ENCODE peak calls at places on chromosomes 6 and 20, in eight cellular contexts. M is tibial nerve, B is GM12878, J is stomach, D is IMR-90, F is A549, T is Peyer's patch, K is thyroid gland. E is an unnamed sample.

GRCh38 chr6:131250121-131250520 is 114.9 kb downstream of the AKAP7 start:
- DNase-seq in F (no peak), K (peak), J (peak), D (peak), M (peak), T (peak), B (peak), E (peak)

GRCh38 chr6:39681566-39682250 is 43.5 kb downstream of the KIF6 start:
- DNase-seq in B (no peak), T (no peak), D (peak), K (no peak), M (no peak), F (no peak), J (no peak), E (no peak)

GRCh38 chr6:53984163-53984562 is 127.1 kb upstream of the MLIP start:
- DNase-seq in J (no peak), M (no peak), F (peak), D (peak), K (no peak), T (no peak), B (no peak), E (no peak)

GRCh38 chr6:122747573-122747972 is 31.9 kb upstream of the FABP7 start:
- DNase-seq in B (no peak), T (no peak), J (no peak), K (no peak), F (no peak), D (no peak), M (no peak), E (no peak)

GRCh38 chr6:16810411-16810810 is 49.2 kb upstream of the ATXN1 start:
- DNase-seq in K (no peak), B (no peak), D (no peak), J (no peak), T (no peak), M (no peak), F (no peak), E (no peak)

GRCh38 chr20:41213150-41213820 is 75.9 kb downstream of the PLCG1 start:
- DNase-seq in J (no peak), T (no peak), K (peak), M (no peak), F (no peak), D (peak), B (no peak), E (peak)

GRCh38 chr20:58048096-58048702 is 180.3 kb downstream of the ANKRD60 start:
- DNase-seq in B (no peak), T (no peak), D (peak), F (peak), M (no peak), K (peak), J (no peak), E (no peak)

GRCh38 chr20:29123861-29124260 is 2133.6 kb upstream of the DEFB115 start:
- DNase-seq in D (no peak), M (no peak), F (no peak), T (no peak), B (no peak), K (no peak), J (no peak), E (no peak)

GRCh38 chr6:91453479-91453878 is 866.6 kb upstream of the MAP3K7 start:
- DNase-seq in D (no peak), K (no peak), T (no peak), F (no peak), M (no peak), B (no peak), J (no peak), E (no peak)

GRCh38 chr20:21303872-21304586 is 898 bp downstream of the XRN2 start:
- DNase-seq in F (no peak), J (no peak), D (peak), T (no peak), K (no peak), M (no peak), B (no peak), E (no peak)

GRCh38 chr6:36692861-36693702 is 4.5 kb upstream of the RAB44 start:
- DNase-seq in F (no peak), K (peak), D (no peak), J (peak), M (no peak), T (no peak), B (no peak), E (peak)

GRCh38 chr20:36572701-36573102 is 695 bp upstream of the TGIF2 start:
- DNase-seq in M (no peak), K (peak), T (no peak), B (no peak), J (peak), D (peak), F (no peak), E (peak)

GRCh38 chr6:128350416-128351254 is 169.8 kb downstream of the PTPRK start:
- DNase-seq in J (no peak), D (peak), F (peak), K (no peak), B (no peak), M (no peak), T (no peak), E (no peak)

GRCh38 chr6:113406051-113406695 is 451.0 kb upstream of the MARCKS start:
- DNase-seq in J (no peak), F (no peak), M (no peak), K (no peak), D (no peak), B (no peak), T (no peak), E (no peak)

GRCh38 chr6:46626228-46626909 is 26.2 kb downstream of the CYP39A1 start:
- DNase-seq in M (no peak), B (peak), D (peak), J (no peak), K (no peak), T (no peak), F (no peak), E (no peak)

GRCh38 chr20:46951405-46951804 is 56.8 kb downstream of the EYA2 start:
- DNase-seq in J (no peak), F (no peak), K (no peak), T (no peak), M (no peak), D (peak), B (no peak), E (no peak)

GRCh38 chr6:92587521-92587920 is 831.8 kb downstream of the EPHA7 start:
- DNase-seq in B (no peak), F (no peak), D (no peak), J (no peak), T (no peak), K (no peak), M (no peak), E (no peak)

GRCh38 chr20:6708010-6708409 is 59.5 kb upstream of the BMP2 start:
- DNase-seq in J (peak), T (peak), B (no peak), D (peak), F (no peak), M (peak), K (peak), E (peak)

GRCh38 chr6:14000901-14001300 is 76.1 kb downstream of the RNF182 start:
- DNase-seq in B (no peak), T (no peak), K (no peak), J (no peak), D (peak), F (peak), M (no peak), E (no peak)

GRCh38 chr6:31174378-31174777 is 3.9 kb upstream of the POU5F1 start:
- DNase-seq in T (no peak), M (no peak), J (no peak), D (no peak), F (no peak), B (no peak), K (no peak), E (peak)

GRCh38 chr6:31170987-31171671 is 647 bp upstream of the POU5F1 start:
- DNase-seq in M (no peak), D (no peak), J (no peak), K (no peak), T (no peak), B (no peak), F (no peak), E (no peak)

GRCh38 chr6:31173406-31173805 is 2.9 kb upstream of the POU5F1 start:
- DNase-seq in T (no peak), F (no peak), D (no peak), B (no peak), K (no peak), J (no peak), M (no peak), E (no peak)

GRCh38 chr6:31171931-31172882 is 1.7 kb upstream of the POU5F1 start:
- DNase-seq in T (no peak), F (no peak), M (no peak), B (no peak), J (no peak), K (no peak), D (no peak), E (no peak)

GRCh38 chr6:31172973-31173384 is 2.5 kb upstream of the POU5F1 start:
- DNase-seq in J (no peak), F (no peak), B (no peak), K (no peak), M (no peak), D (no peak), T (no peak), E (no peak)
- TF ChIP-seq POLR2A in J (no peak), F (no peak), B (no peak), K (no peak), M (no peak), D (no peak), T (no peak), E (no peak)

GRCh38 chr6:167856999-167857660 is 30.4 kb downstream of the AFDN start:
- DNase-seq in K (no peak), M (no peak), B (peak), F (no peak), T (no peak), D (peak), J (no peak), E (no peak)

GRCh38 chr6:167855825-167856425 is 29.2 kb downstream of the AFDN start:
- DNase-seq in F (peak), M (no peak), B (no peak), K (no peak), D (peak), J (no peak), T (no peak), E (no peak)

GRCh38 chr6:167858842-167859520 is 32.3 kb downstream of the AFDN start:
- DNase-seq in F (no peak), J (no peak), T (no peak), K (no peak), M (no peak), B (no peak), D (no peak), E (no peak)

GRCh38 chr6:167856474-167856873 is 29.8 kb downstream of the AFDN start:
- DNase-seq in J (no peak), F (no peak), M (no peak), D (no peak), K (no peak), T (no peak), B (no peak), E (no peak)

DNA sequence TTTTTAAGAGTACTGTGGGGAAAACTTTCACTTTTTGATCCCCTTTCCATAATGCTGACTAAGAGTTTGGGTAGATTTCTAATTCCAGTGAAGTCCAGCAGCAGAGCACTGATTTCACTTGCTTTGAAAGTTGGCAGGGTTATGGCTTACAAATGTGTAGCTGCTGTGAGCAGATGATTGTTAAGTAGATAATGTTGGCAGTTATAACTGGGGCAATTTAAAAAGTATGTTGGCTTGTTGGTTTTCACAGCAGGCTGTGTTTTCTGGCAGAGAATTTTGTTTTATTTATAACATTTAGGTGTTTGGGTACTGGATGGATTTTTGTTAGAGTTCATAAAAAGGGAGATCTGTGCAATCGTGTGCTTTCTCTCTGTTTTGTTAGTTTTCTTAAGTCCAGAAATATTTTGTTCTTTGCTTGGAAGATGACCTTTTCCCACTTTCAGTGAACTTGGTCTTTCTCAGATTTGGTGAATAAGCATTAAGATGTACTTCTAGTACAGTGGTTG is 31.4 kb downstream of the AFDN start:
- DNase-seq in K (no peak), B (no peak), D (peak), F (no peak), T (no peak), J (no peak), M (no peak), E (no peak)
- H3K27ac ChIP-seq in K (peak), B (no peak), D (no peak), F (no peak), T (no peak), J (peak), M (peak), E (peak)

GRCh38 chr6:89044988-89045387 is 35.6 kb upstream of the PNRC1 start:
- DNase-seq in D (no peak), M (no peak), B (no peak), F (no peak), J (peak), T (no peak), K (no peak), E (no peak)
- TF ChIP-seq CTCF in D (no peak), M (no peak), B (no peak), F (no peak), J (no peak), T (no peak), K (no peak), E (no peak)

GRCh38 chr6:125746019-125746414 is 3.4 kb upstream of the HEY2 start:
- DNase-seq in M (no peak), K (no peak), B (no peak), F (no peak), D (no peak), T (no peak), J (no peak), E (no peak)

GRCh38 chr6:125748534-125749111 is 809 bp upstream of the HEY2 start:
- DNase-seq in B (no peak), F (no peak), K (no peak), T (no peak), M (no peak), D (peak), J (no peak), E (no peak)

GRCh38 chr6:125745281-125746018 is 4.0 kb upstream of the HEY2 start:
- DNase-seq in K (no peak), M (no peak), T (no peak), D (no peak), B (no peak), J (no peak), F (no peak), E (peak)

GRCh38 chr6:125747589-125748533 is 1.6 kb upstream of the HEY2 start:
- DNase-seq in K (peak), T (peak), D (no peak), F (no peak), J (peak), B (no peak), M (no peak), E (peak)

DNA sequence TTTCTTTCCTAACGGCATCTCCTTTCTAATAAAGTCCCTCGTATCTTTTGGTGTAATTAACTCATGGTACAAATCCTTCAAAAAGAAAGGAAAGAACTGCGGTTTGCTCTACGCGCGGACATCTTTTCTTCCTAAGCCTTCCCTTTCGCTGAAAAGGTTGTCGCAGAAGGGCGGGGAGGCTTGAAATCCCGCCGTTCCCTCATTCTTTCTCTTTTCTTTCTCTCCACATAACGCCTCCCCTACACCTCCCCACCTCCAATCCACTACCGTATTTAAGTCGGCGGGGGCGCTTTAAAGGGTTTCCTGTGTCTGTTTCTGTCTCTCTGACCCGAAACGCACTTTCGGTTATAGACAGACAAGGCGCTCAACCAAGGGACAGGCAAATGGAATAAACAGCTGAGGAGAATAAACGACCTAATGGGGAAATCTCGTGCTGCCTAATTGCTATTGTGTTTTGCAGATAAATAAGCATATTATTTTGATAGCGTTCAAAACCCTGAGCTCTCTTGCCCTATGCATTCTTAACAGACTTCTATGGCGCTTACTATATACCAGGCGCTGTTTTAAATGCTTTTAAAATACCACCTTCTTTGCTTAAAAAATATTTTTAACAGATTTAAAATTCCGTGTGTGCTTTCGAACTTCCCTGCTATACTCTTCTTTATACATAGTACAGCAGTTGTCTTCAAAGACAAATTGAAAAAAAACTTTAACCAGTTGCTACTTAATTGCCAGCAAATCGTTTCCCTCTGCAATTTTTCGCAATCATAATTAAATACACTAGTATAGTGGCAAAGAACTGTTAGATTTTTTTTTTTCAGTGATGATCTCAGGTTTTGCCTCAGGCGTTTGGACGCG is 2.5 kb upstream of the HEY2 start:
- DNase-seq in J (peak), K (peak), B (no peak), D (peak), F (no peak), T (peak), M (no peak), E (peak)
- TF ChIP-seq POLR2A in J (no peak), K (no peak), B (no peak), D (no peak), F (no peak), T (peak), M (no peak), E (no peak)

GRCh38 chr6:5937936-5938706 is 68.6 kb downstream of the NRN1 start:
- DNase-seq in F (no peak), D (no peak), J (no peak), M (no peak), B (no peak), K (no peak), T (no peak), E (no peak)
- H3K27ac ChIP-seq in F (no peak), D (no peak), J (no peak), M (peak), B (no peak), K (no peak), T (no peak), E (no peak)

GRCh38 chr6:150267686-150268561 is 100.9 kb upstream of the IYD start:
- DNase-seq in B (no peak), K (no peak), J (no peak), F (no peak), M (no peak), T (no peak), D (peak), E (no peak)
- TF ChIP-seq CTCF in B (no peak), K (no peak), J (no peak), F (no peak), M (no peak), T (no peak), D (no peak), E (no peak)

DNA sequence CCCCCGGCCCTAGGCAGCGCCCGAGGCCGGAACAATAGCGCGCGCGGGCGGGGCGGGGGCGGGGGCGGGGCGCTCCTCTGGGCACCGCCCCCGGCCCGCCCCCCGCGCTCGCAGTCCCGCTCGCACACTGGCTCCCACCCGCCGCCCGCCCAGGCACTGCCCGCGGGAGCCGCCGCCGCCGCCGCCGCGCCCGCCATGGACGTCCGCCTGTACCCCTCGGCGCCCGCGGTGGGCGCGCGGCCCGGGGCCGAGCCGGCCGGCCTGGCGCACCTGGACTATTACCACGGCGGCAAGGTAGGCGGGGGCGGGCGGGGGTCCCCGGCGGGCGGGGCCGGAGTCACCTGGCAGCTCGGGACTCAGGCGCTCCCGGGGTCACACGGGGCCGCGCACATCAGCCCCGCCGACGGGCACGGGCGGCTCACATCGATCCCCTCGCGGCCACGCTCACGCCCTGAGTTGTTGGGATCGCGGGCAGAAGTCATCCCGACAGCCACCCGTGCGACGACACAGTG is at the start of gene TOX2:
- DNase-seq in M (no peak), K (peak), F (peak), B (no peak), D (no peak), J (no peak), T (peak), E (peak)
- TF ChIP-seq POLR2A in M (no peak), K (no peak), F (no peak), B (no peak), D (no peak), J (no peak), T (no peak), E (no peak)

GRCh38 chr6:31765910-31766794 is 3.7 kb downstream of the SAPCD1 start:
- DNase-seq in F (no peak), K (peak), T (peak), B (no peak), M (no peak), J (no peak), D (no peak), E (no peak)

GRCh38 chr6:31767096-31767645 is 4.7 kb downstream of the SAPCD1 start:
- DNase-seq in T (no peak), D (no peak), J (no peak), F (no peak), B (no peak), M (no peak), K (no peak), E (no peak)

GRCh38 chr6:31769684-31770371 is 7.3 kb downstream of the VWA7 start:
- DNase-seq in D (peak), J (peak), F (peak), M (peak), T (peak), K (peak), B (peak), E (peak)

GRCh38 chr6:31770860-31771259 is 6.3 kb downstream of the VWA7 start:
- DNase-seq in B (no peak), J (no peak), T (no peak), D (no peak), K (no peak), F (no peak), M (no peak), E (no peak)

DNA sequence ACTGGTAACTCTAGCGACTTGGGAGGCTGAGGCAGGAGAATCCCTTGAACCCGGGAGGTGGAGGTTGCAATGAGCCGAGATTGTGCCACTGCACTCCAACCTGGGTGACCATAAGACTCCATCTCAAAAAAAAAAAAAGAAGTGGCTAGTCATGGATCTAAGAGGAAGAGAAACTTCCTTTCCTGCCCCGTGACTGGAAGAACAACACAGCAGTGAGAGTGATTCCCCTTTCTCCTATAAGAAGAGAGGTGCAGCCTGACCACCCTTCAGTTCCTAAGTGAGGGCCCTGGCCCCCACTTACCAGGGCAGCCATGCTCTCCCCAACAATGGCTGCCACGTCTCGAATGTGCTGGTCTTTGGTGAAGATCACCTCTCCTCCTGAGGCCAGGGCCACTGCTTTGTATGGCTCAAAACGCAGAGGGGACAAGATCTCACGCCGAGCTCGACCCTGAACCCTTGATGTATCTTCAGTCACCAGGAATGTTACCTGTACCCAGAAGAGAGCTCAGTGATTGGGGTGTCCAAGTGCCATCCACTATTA is 6.3 kb downstream of the SAPCD1 start:
- DNase-seq in T (no peak), D (no peak), F (no peak), K (no peak), B (no peak), J (no peak), M (no peak), E (no peak)
- H3K27ac ChIP-seq in T (no peak), D (no peak), F (no peak), K (no peak), B (no peak), J (no peak), M (peak), E (no peak)

E was measured in body of pancreas.